ENCODE peak calls at places on chromosomes 16 and 17, in six cellular contexts. One of them, this sample, is unnamed.

GRCh38 chr17:15659236-15659635 is 24.9 kb downstream of the TRIM16 start:
- DNase-seq in gastrocnemius medialis: no peak
- DNase-seq in dorsolateral prefrontal cortex: no peak
- DNase-seq in testis: no peak
- DNase-seq in caudate nucleus: no peak
- DNase-seq in IMR-90: no peak
- DNase-seq in this sample: no peak

GRCh38 chr17:13311301-13311700 is 290.4 kb downstream of the HS3ST3A1 start:
- DNase-seq in gastrocnemius medialis: no peak
- DNase-seq in dorsolateral prefrontal cortex: no peak
- DNase-seq in testis: no peak
- DNase-seq in caudate nucleus: no peak
- DNase-seq in IMR-90: peak
- DNase-seq in this sample: no peak

GRCh38 chr17:27207073-27207511 is 86.8 kb upstream of the WSB1 start:
- DNase-seq in gastrocnemius medialis: no peak
- DNase-seq in dorsolateral prefrontal cortex: no peak
- DNase-seq in testis: no peak
- DNase-seq in caudate nucleus: no peak
- DNase-seq in IMR-90: peak
- DNase-seq in this sample: no peak

GRCh38 chr16:49452108-49452507 is 78.5 kb downstream of the C16orf78 start:
- DNase-seq in gastrocnemius medialis: no peak
- DNase-seq in dorsolateral prefrontal cortex: no peak
- DNase-seq in testis: no peak
- DNase-seq in caudate nucleus: no peak
- DNase-seq in IMR-90: no peak
- DNase-seq in this sample: peak

GRCh38 chr17:77096570-77097214 is 44.1 kb upstream of the SEC14L1 start:
- DNase-seq in gastrocnemius medialis: no peak
- DNase-seq in dorsolateral prefrontal cortex: no peak
- DNase-seq in testis: peak
- DNase-seq in caudate nucleus: no peak
- DNase-seq in IMR-90: peak
- DNase-seq in this sample: no peak

GRCh38 chr16:89187337-89188063 is 12.8 kb downstream of the SLC22A31 start:
- DNase-seq in gastrocnemius medialis: no peak
- DNase-seq in dorsolateral prefrontal cortex: no peak
- DNase-seq in testis: no peak
- DNase-seq in caudate nucleus: no peak
- DNase-seq in IMR-90: no peak
- DNase-seq in this sample: peak

GRCh38 chr17:2707721-2708584 is 3.6 kb downstream of the CLUH start:
- DNase-seq in gastrocnemius medialis: peak
- DNase-seq in dorsolateral prefrontal cortex: peak
- DNase-seq in testis: peak
- DNase-seq in caudate nucleus: peak
- DNase-seq in IMR-90: no peak
- DNase-seq in this sample: peak

GRCh38 chr16:68644715-68645493 is at the start of gene CDH3:
- DNase-seq in gastrocnemius medialis: no peak
- DNase-seq in dorsolateral prefrontal cortex: no peak
- DNase-seq in testis: peak
- DNase-seq in caudate nucleus: no peak
- DNase-seq in IMR-90: no peak
- DNase-seq in this sample: no peak

GRCh38 chr17:75698659-75699058 is 22.6 kb upstream of the ITGB4 start:
- DNase-seq in gastrocnemius medialis: no peak
- DNase-seq in dorsolateral prefrontal cortex: no peak
- DNase-seq in testis: no peak
- DNase-seq in caudate nucleus: no peak
- DNase-seq in IMR-90: no peak
- DNase-seq in this sample: no peak

GRCh38 chr17:50681260-50682200 is 26.2 kb downstream of the ANKRD40 start:
- DNase-seq in gastrocnemius medialis: no peak
- DNase-seq in dorsolateral prefrontal cortex: no peak
- DNase-seq in testis: peak
- DNase-seq in caudate nucleus: peak
- DNase-seq in IMR-90: peak
- DNase-seq in this sample: no peak

GRCh38 chr16:58339452-58339938 is 44.7 kb upstream of the PRSS54 start:
- DNase-seq in gastrocnemius medialis: no peak
- DNase-seq in dorsolateral prefrontal cortex: no peak
- DNase-seq in testis: peak
- DNase-seq in caudate nucleus: no peak
- DNase-seq in IMR-90: no peak
- DNase-seq in this sample: no peak

GRCh38 chr16:81263470-81264200 is 25.1 kb downstream of the BCO1 start:
- DNase-seq in gastrocnemius medialis: no peak
- DNase-seq in dorsolateral prefrontal cortex: no peak
- DNase-seq in testis: peak
- DNase-seq in caudate nucleus: no peak
- DNase-seq in IMR-90: peak
- DNase-seq in this sample: no peak

GRCh38 chr16:81264386-81264785 is 25.9 kb downstream of the BCO1 start:
- DNase-seq in gastrocnemius medialis: no peak
- DNase-seq in dorsolateral prefrontal cortex: no peak
- DNase-seq in testis: no peak
- DNase-seq in caudate nucleus: no peak
- DNase-seq in IMR-90: no peak
- DNase-seq in this sample: no peak

GRCh38 chr16:81254919-81255526 is 16.5 kb downstream of the BCO1 start:
- DNase-seq in gastrocnemius medialis: no peak
- DNase-seq in dorsolateral prefrontal cortex: no peak
- DNase-seq in testis: no peak
- DNase-seq in caudate nucleus: no peak
- DNase-seq in IMR-90: no peak
- DNase-seq in this sample: no peak

GRCh38 chr16:81261049-81261648 is 22.7 kb downstream of the BCO1 start:
- DNase-seq in gastrocnemius medialis: no peak
- DNase-seq in dorsolateral prefrontal cortex: no peak
- DNase-seq in testis: no peak
- DNase-seq in caudate nucleus: no peak
- DNase-seq in IMR-90: no peak
- DNase-seq in this sample: no peak

DNA sequence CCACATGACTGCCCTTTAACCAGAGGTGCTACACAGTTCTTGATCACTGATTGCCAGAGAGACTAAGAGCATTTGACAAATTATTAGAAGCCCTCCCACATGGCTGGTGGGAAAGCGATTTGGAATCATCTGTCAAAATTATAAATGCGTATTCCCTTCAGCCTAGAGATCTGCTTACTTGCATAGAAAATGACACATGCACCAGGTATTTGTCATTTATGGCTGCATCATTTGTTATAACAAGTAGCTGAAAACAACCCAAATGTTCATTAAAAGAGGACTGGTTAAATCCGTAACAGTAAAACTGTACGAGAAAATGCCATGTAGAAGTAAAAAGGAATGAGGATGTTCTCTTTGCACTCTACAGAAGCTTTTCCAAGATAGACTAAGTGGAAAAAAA is 21.4 kb downstream of the BCO1 start:
- DNase-seq in gastrocnemius medialis: no peak
- DNase-seq in dorsolateral prefrontal cortex: no peak
- DNase-seq in testis: no peak
- DNase-seq in caudate nucleus: no peak
- DNase-seq in IMR-90: no peak
- DNase-seq in this sample: no peak
- H3K27ac ChIP-seq in gastrocnemius medialis: no peak
- H3K27ac ChIP-seq in dorsolateral prefrontal cortex: no peak
- H3K27ac ChIP-seq in testis: no peak
- H3K27ac ChIP-seq in caudate nucleus: no peak
- H3K27ac ChIP-seq in IMR-90: no peak
- H3K27ac ChIP-seq in this sample: no peak

GRCh38 chr17:66920965-66921364 is 43.5 kb upstream of the CACNG4 start:
- DNase-seq in gastrocnemius medialis: no peak
- DNase-seq in dorsolateral prefrontal cortex: no peak
- DNase-seq in testis: no peak
- DNase-seq in caudate nucleus: no peak
- DNase-seq in IMR-90: no peak
- DNase-seq in this sample: no peak
- H3K27ac ChIP-seq in gastrocnemius medialis: no peak
- H3K27ac ChIP-seq in dorsolateral prefrontal cortex: no peak
- H3K27ac ChIP-seq in testis: no peak
- H3K27ac ChIP-seq in caudate nucleus: no peak
- H3K27ac ChIP-seq in IMR-90: no peak
- H3K27ac ChIP-seq in this sample: no peak

GRCh38 chr16:85017151-85017550 is 5.8 kb upstream of the ZDHHC7 start:
- DNase-seq in gastrocnemius medialis: no peak
- DNase-seq in dorsolateral prefrontal cortex: no peak
- DNase-seq in testis: no peak
- DNase-seq in caudate nucleus: no peak
- DNase-seq in IMR-90: peak
- DNase-seq in this sample: no peak

GRCh38 chr16:85010931-85011845 is at the start of gene ZDHHC7:
- DNase-seq in gastrocnemius medialis: peak
- DNase-seq in dorsolateral prefrontal cortex: peak
- DNase-seq in testis: peak
- DNase-seq in caudate nucleus: peak
- DNase-seq in IMR-90: peak
- DNase-seq in this sample: peak

GRCh38 chr16:85015481-85016177 is 4.3 kb upstream of the ZDHHC7 start:
- DNase-seq in gastrocnemius medialis: no peak
- DNase-seq in dorsolateral prefrontal cortex: no peak
- DNase-seq in testis: no peak
- DNase-seq in caudate nucleus: no peak
- DNase-seq in IMR-90: peak
- DNase-seq in this sample: no peak

GRCh38 chr16:85011846-85012284 is 530 bp upstream of the ZDHHC7 start:
- DNase-seq in gastrocnemius medialis: no peak
- DNase-seq in dorsolateral prefrontal cortex: no peak
- DNase-seq in testis: no peak
- DNase-seq in caudate nucleus: no peak
- DNase-seq in IMR-90: no peak
- DNase-seq in this sample: no peak

GRCh38 chr16:85014311-85014710 is 3.0 kb upstream of the ZDHHC7 start:
- DNase-seq in gastrocnemius medialis: no peak
- DNase-seq in dorsolateral prefrontal cortex: no peak
- DNase-seq in testis: no peak
- DNase-seq in caudate nucleus: no peak
- DNase-seq in IMR-90: no peak
- DNase-seq in this sample: no peak
- H3K27ac ChIP-seq in gastrocnemius medialis: no peak
- H3K27ac ChIP-seq in dorsolateral prefrontal cortex: no peak
- H3K27ac ChIP-seq in testis: no peak
- H3K27ac ChIP-seq in caudate nucleus: no peak
- H3K27ac ChIP-seq in IMR-90: no peak
- H3K27ac ChIP-seq in this sample: no peak

DNA sequence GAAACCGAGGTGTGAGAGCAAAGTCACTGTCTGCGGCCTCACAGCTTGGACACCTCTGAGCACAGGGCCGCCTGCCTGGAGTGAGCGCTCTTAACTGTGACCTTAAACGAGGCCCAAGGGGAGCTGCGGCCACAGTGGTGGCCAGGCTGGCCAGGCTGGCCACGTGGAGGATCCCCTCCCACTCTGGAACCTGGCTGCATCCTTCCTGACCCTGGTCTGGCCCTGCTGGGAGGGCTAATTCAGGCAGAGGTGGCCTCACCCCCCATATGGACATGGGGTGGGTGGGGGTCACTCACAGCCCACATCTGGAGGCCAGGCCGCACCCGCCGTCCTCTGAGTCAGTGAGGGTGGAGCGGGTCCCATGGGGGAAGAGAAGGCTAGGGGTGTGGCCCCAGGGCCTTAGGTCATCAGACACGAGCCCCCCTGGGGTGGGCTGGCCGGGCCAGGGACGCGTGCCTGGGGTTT is 6.6 kb downstream of the VASN start:
- DNase-seq in gastrocnemius medialis: peak
- DNase-seq in dorsolateral prefrontal cortex: no peak
- DNase-seq in testis: no peak
- DNase-seq in caudate nucleus: no peak
- DNase-seq in IMR-90: no peak
- DNase-seq in this sample: peak
- H3K27ac ChIP-seq in gastrocnemius medialis: peak
- H3K27ac ChIP-seq in dorsolateral prefrontal cortex: peak
- H3K27ac ChIP-seq in testis: peak
- H3K27ac ChIP-seq in caudate nucleus: no peak
- H3K27ac ChIP-seq in IMR-90: no peak
- H3K27ac ChIP-seq in this sample: peak

GRCh38 chr16:81677375-81677737 is 101.7 kb upstream of the PLCG2 start:
- DNase-seq in gastrocnemius medialis: no peak
- DNase-seq in dorsolateral prefrontal cortex: no peak
- DNase-seq in testis: no peak
- DNase-seq in caudate nucleus: no peak
- DNase-seq in IMR-90: no peak
- DNase-seq in this sample: no peak
- H3K27ac ChIP-seq in gastrocnemius medialis: no peak
- H3K27ac ChIP-seq in dorsolateral prefrontal cortex: no peak
- H3K27ac ChIP-seq in testis: no peak
- H3K27ac ChIP-seq in caudate nucleus: no peak
- H3K27ac ChIP-seq in IMR-90: no peak
- H3K27ac ChIP-seq in this sample: no peak

GRCh38 chr16:4339455-4339854 is 11.7 kb downstream of the PAM16 start:
- DNase-seq in gastrocnemius medialis: no peak
- DNase-seq in dorsolateral prefrontal cortex: no peak
- DNase-seq in testis: no peak
- DNase-seq in caudate nucleus: no peak
- DNase-seq in IMR-90: no peak
- DNase-seq in this sample: no peak

GRCh38 chr16:4338125-4338582 is 13.0 kb downstream of the PAM16 start:
- DNase-seq in gastrocnemius medialis: no peak
- DNase-seq in dorsolateral prefrontal cortex: no peak
- DNase-seq in testis: no peak
- DNase-seq in caudate nucleus: no peak
- DNase-seq in IMR-90: no peak
- DNase-seq in this sample: no peak

GRCh38 chr16:4339909-4340308 is 11.2 kb downstream of the PAM16 start:
- DNase-seq in gastrocnemius medialis: no peak
- DNase-seq in dorsolateral prefrontal cortex: no peak
- DNase-seq in testis: no peak
- DNase-seq in caudate nucleus: no peak
- DNase-seq in IMR-90: peak
- DNase-seq in this sample: no peak

GRCh38 chr16:4337540-4338088 is 13.5 kb downstream of the PAM16 start:
- DNase-seq in gastrocnemius medialis: no peak
- DNase-seq in dorsolateral prefrontal cortex: no peak
- DNase-seq in testis: no peak
- DNase-seq in caudate nucleus: no peak
- DNase-seq in IMR-90: no peak
- DNase-seq in this sample: peak

GRCh38 chr16:4338712-4339299 is 12.3 kb downstream of the PAM16 start:
- DNase-seq in gastrocnemius medialis: no peak
- DNase-seq in dorsolateral prefrontal cortex: no peak
- DNase-seq in testis: no peak
- DNase-seq in caudate nucleus: no peak
- DNase-seq in IMR-90: no peak
- DNase-seq in this sample: peak
- H3K27ac ChIP-seq in gastrocnemius medialis: no peak
- H3K27ac ChIP-seq in dorsolateral prefrontal cortex: no peak
- H3K27ac ChIP-seq in testis: no peak
- H3K27ac ChIP-seq in caudate nucleus: no peak
- H3K27ac ChIP-seq in IMR-90: no peak
- H3K27ac ChIP-seq in this sample: no peak

This sample was measured in psoas muscle.